ENCODE peak calls at places on chromosomes 16 and 17, in seven cellular contexts. B, J, C, L, M, S and F are unnamed samples.

GRCh38 chr17:57902800-57903759 is 52.1 kb downstream of the CUEDC1 start:
- DNase-seq in M (peak), S (peak), J (peak), C (no peak), L (peak), B (peak), F (peak)

GRCh38 chr17:46190763-46191162 is 2.5 kb downstream of the KANSL1 start:
- DNase-seq in J (no peak), C (no peak), B (peak), M (no peak), L (no peak), S (no peak), F (no peak)

GRCh38 chr17:1882836-1883235 is 53.0 kb downstream of the RPA1 start:
- DNase-seq in M (no peak), L (peak), C (no peak), J (no peak), S (no peak), B (peak), F (no peak)

GRCh38 chr17:1486802-1487695 is 5.4 kb downstream of the MYO1C start:
- DNase-seq in L (peak), M (peak), C (no peak), B (peak), S (peak), J (peak), F (no peak)

GRCh38 chr17:43418441-43419374 is 19.9 kb downstream of the ARL4D start:
- DNase-seq in M (peak), B (peak), C (peak), S (no peak), L (peak), J (peak), F (no peak)

GRCh38 chr17:740240-741055 is 8.1 kb downstream of the TLCD3A start:
- DNase-seq in J (no peak), M (no peak), S (peak), L (no peak), C (no peak), B (no peak), F (no peak)

GRCh38 chr16:70608516-70608915 is 37.8 kb upstream of the IL34 start:
- DNase-seq in C (no peak), B (no peak), S (no peak), J (no peak), L (no peak), M (no peak), F (no peak)

GRCh38 chr16:53933407-53933806 is 229.5 kb downstream of the FTO start:
- DNase-seq in C (no peak), B (no peak), J (no peak), M (no peak), S (no peak), L (no peak), F (no peak)

GRCh38 chr17:76569607-76570279 is 15.9 kb downstream of the ST6GALNAC2 start:
- DNase-seq in C (no peak), S (peak), L (no peak), B (no peak), J (no peak), M (peak), F (no peak)

DNA sequence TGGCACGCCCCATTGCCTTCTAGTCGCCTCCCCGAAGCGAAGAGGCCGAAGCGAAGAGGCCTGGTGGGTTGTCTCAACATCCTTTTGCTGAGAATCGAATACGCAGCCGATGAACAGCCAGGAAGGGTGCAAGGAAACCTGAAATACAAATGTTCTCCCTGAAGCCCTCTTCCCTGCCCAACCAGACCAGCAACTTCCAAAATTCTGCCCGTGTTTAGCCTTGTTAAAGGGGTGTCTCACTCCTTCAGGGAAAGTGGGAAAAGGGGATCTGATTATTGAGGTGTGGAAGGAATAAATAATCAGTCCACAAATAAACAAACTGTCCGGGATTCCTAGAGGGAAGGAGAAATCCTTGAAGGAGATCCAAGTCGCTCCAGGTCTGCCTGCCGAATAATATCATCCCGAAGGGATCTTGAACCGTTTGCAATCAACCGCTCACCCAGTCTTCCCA is 1.4 kb upstream of the FOXC2 start:
- DNase-seq in B (no peak), L (no peak), J (no peak), M (no peak), C (no peak), S (no peak), F (no peak)
- H3K4me3 ChIP-seq in B (no peak), L (no peak), J (peak), M (no peak), C (peak), S (peak), F (no peak)

GRCh38 chr16:66608241-66609138 is 4.0 kb downstream of the CMTM3 start:
- DNase-seq in J (peak), C (peak), B (peak), M (peak), L (peak), S (peak), F (peak)

GRCh38 chr16:66610111-66610820 is 5.8 kb downstream of the CMTM3 start:
- DNase-seq in M (no peak), C (no peak), S (peak), L (no peak), J (no peak), B (no peak), F (no peak)

GRCh38 chr16:66606000-66606751 is 1.7 kb downstream of the CMTM3 start:
- DNase-seq in J (no peak), L (no peak), S (peak), M (no peak), C (no peak), B (no peak), F (no peak)

GRCh38 chr16:66612422-66612821 is 7.9 kb downstream of the CMTM3 start:
- DNase-seq in S (peak), M (no peak), C (no peak), B (no peak), J (no peak), L (no peak), F (no peak)

GRCh38 chr16:66609139-66609510 is 4.6 kb downstream of the CMTM3 start:
- DNase-seq in C (no peak), S (peak), J (no peak), M (no peak), B (no peak), L (no peak), F (no peak)
- TF ChIP-seq CTCF in C (no peak), S (no peak), J (no peak), M (no peak), B (no peak), L (no peak), F (no peak)

DNA sequence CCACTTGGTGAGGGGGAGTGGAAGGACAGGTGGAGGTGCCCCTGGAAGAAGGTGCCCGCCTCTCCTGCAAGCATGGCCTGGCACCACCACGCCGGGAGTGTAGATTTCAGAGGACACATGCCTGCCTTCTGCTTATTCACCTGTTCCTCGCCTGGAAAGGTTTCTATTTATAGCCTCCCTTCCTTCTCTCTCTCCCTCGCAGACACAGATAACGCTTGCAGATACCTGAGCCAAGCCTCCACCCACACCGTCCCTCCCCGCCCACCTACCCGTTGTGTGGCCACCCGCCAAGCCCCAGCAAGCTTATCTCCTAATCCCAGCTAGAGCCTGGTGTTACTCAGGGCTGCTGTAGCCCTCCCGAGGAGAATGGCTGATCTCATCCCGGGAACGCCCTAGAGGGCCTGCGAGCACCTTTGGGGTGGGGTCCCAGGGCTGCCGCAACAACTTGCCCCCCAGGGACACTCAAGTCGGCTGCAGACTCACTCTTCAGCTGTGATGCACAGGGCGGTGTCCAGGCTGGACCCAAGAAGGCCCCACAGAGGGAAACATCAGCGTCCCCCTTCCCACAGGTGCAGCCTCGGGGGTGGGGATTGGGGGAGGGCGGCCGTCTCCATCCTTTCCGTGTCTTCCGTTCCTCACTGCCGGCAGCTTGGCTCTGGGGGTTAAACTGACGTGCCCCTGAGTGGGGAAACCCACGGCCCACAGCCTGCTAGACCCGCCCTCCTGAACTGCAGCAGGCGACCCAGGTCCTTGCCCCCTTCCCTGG is 1.9 kb upstream of the SNAI3 start:
- DNase-seq in B (no peak), S (peak), J (no peak), M (no peak), L (no peak), C (no peak), F (no peak)
- H3K4me3 ChIP-seq in B (no peak), S (no peak), J (no peak), M (no peak), L (no peak), C (no peak), F (no peak)

GRCh38 chr16:77686385-77686784 is 35.9 kb upstream of the NUDT7 start:
- DNase-seq in S (no peak), C (no peak), L (no peak), J (no peak), M (no peak), B (no peak), F (no peak)

GRCh38 chr16:77680496-77680895 is 41.8 kb upstream of the NUDT7 start:
- DNase-seq in M (no peak), J (no peak), C (no peak), B (no peak), L (no peak), S (no peak), F (no peak)

GRCh38 chr16:77679901-77680300 is 42.4 kb upstream of the NUDT7 start:
- DNase-seq in M (no peak), L (no peak), S (no peak), B (peak), C (no peak), J (no peak), F (no peak)

GRCh38 chr16:77682586-77682985 is 39.7 kb upstream of the NUDT7 start:
- DNase-seq in S (no peak), B (no peak), L (no peak), C (no peak), J (no peak), M (no peak), F (no peak)

GRCh38 chr16:77683845-77684526 is 38.3 kb upstream of the NUDT7 start:
- DNase-seq in M (no peak), J (no peak), L (no peak), B (peak), C (no peak), S (no peak), F (no peak)
- TF ChIP-seq CTCF in M (no peak), J (no peak), L (no peak), B (no peak), C (no peak), S (no peak), F (no peak)

DNA sequence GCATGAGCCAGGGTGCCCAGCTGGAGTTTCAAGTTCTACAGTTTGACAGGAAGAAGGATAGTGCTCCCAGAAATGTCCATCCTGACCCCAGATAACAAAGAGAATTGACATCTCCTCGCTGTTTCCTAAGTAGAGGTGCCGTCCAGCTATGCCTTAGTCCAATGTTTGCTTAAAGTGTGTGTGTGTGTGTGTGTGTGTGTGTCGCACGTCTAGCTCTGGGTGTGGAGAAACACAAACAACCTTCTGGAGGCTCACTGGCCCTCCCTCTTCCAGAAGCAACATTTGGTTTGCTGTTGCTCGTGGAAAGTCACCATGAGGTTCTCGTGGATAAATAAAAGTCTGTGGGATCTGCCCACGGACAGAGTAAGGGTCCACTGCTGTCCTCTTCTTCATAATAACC is 22.1 kb downstream of the EMP2 start:
- DNase-seq in C (no peak), L (no peak), M (no peak), B (peak), J (no peak), S (no peak), F (no peak)
- H3K4me3 ChIP-seq in C (no peak), L (peak), M (peak), B (peak), J (peak), S (no peak), F (no peak)

GRCh38 chr16:57536306-57537193 is at the start of gene CCDC102A:
- DNase-seq in S (peak), M (no peak), C (no peak), B (peak), L (no peak), J (no peak), F (no peak)

GRCh38 chr16:57534881-57535658 is 1.3 kb downstream of the CCDC102A start:
- DNase-seq in J (no peak), M (no peak), B (no peak), S (peak), L (no peak), C (no peak), F (no peak)

GRCh38 chr16:57534337-57534880 is 2.0 kb downstream of the CCDC102A start:
- DNase-seq in C (no peak), L (no peak), S (no peak), J (no peak), M (no peak), B (no peak), F (no peak)

GRCh38 chr16:57537194-57537505 is 779 bp upstream of the CCDC102A start:
- DNase-seq in L (peak), C (no peak), B (no peak), S (no peak), M (no peak), J (no peak), F (no peak)

DNA sequence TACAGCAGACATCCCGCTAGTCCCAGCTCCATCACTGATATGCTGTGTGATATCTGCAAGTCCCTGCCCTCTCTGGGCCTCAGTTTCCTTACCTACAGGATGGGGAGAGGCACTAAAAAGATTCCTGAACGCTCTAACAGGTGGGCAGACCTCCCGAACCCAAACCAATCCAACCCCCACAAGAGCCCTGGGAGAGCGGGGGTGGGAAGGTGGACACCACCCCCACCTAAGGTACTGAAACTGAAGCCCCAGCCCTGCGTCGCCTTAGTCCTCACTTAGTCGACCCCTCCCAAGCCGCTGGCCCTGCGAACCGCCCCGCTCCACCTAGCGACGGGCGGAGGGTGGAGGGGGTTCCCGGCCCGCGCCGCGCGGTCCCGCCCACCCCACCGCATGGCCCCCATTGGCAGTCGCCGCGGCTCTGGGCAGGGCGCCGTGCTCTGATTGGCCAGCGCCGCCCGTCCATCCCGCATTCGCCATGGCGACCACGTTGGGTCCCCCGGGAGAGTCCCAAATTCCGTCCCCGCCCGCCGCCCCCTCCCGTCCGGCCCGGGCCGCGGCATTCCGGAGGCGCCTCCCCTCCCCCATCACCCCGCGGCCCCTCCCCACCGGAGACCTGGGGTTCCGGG is 578 bp downstream of the CCDC102A start:
- DNase-seq in J (peak), B (peak), L (peak), C (no peak), M (peak), S (peak), F (no peak)
- TF ChIP-seq CTCF in J (peak), B (peak), L (no peak), C (peak), M (peak), S (no peak), F (peak)

GRCh38 chr17:78803161-78803845 is 21.2 kb upstream of the CYTH1 start:
- DNase-seq in J (peak), M (no peak), C (no peak), S (no peak), L (no peak), B (no peak), F (no peak)
- H3K4me3 ChIP-seq in J (no peak), M (peak), C (no peak), S (no peak), L (no peak), B (no peak), F (no peak)

DNA sequence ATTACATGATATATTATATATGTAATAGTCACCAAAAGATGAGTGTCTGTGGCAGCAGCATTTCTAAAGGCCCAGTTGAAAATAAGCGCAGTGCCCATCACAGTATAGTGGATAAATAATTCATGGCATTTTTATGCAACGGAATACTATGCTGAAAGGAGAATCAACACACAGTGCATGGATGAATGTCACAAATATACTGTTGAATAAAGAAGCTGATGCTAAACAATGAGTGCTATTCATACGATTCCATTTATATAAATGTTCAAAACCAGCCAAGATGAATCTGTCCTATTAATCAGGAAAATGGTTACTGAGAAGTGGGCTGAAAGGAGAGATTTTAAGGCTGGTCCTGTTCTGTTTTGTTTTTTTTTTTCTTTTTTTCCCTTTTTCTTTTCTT is 61.6 kb downstream of the HSD17B2 start:
- DNase-seq in M (no peak), B (no peak), C (no peak), S (no peak), L (no peak), J (no peak), F (no peak)
- TF ChIP-seq CTCF in M (no peak), B (no peak), C (no peak), S (no peak), L (no peak), J (no peak), F (no peak)

GRCh38 chr16:79170565-79171242 is 429.8 kb downstream of the MAF start:
- DNase-seq in L (no peak), J (peak), C (no peak), S (no peak), M (peak), B (no peak), F (no peak)

GRCh38 chr16:79165541-79165940 is 435.0 kb downstream of the MAF start:
- DNase-seq in L (no peak), S (no peak), M (no peak), C (no peak), J (no peak), B (no peak), F (no peak)

GRCh38 chr16:79167893-79168292 is 432.6 kb downstream of the MAF start:
- DNase-seq in C (no peak), M (no peak), B (no peak), S (no peak), J (no peak), L (no peak), F (no peak)

GRCh38 chr16:79169239-79169638 is 431.3 kb downstream of the MAF start:
- DNase-seq in M (no peak), J (no peak), S (no peak), L (no peak), B (no peak), C (no peak), F (no peak)

DNA sequence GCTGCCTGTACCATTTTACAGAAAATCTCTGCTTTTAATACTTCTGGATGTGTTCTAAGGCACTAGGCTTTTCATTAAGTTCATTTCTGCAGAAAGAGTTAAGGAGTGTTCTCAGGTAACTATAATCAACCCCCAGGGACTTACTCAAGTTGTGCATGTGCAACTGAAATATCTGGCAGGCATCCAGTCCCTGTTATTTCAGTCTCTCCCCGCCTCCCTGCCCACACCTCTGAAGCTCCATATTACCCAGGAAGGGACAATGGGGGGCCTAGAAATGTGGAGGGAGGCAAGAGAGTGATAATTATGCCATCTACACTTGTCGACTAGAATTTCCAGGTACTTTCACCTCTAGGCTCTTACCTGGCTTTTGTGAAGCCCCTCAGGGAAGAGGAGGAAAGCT is 432.2 kb downstream of the MAF start:
- DNase-seq in L (no peak), M (no peak), B (no peak), S (no peak), C (no peak), J (no peak), F (no peak)
- H3K4me3 ChIP-seq in L (no peak), M (no peak), B (no peak), S (no peak), C (no peak), J (no peak), F (no peak)

DNA sequence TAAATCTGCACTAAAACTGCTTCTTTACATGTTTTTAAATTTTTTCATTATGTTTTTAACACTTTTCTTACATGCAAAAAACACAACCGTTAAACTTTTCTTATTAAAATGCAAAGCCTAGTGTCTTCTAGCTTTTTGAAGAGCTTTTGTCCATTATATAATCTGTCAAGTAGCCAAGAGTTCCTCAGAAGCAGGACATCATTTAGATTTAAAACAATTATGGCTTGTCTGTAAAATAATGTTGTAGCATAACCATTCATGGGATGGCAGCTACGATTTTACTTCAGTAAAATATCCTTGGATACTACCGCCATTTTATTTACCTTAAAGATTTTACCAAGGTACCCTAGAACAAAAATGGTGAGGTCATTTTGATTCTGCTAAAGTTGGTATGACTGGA is 2.8 kb downstream of the OMG start:
- DNase-seq in B (no peak), J (no peak), S (no peak), C (no peak), L (no peak), M (no peak), F (no peak)
- TF ChIP-seq CTCF in B (no peak), J (no peak), S (no peak), C (no peak), L (no peak), M (no peak), F (no peak)